ENCODE peak calls at places on chromosome 19, in four cellular contexts. G, P, L and M are unnamed samples.

GRCh38 chr19:41265376-41266153 is 1.4 kb downstream of the HNRNPUL1 start:
- DNase-seq in G (no peak), P (peak), L (no peak), M (no peak)

GRCh38 chr19:14300281-14300680 is 81.0 kb upstream of the ADGRE5 start:
- DNase-seq in G (no peak), P (peak), L (no peak), M (no peak)

GRCh38 chr19:30997222-30997621 is 352.0 kb downstream of the TSHZ3 start:
- DNase-seq in G (no peak), P (no peak), L (no peak), M (no peak)

GRCh38 chr19:3276341-3276799 is 51.9 kb downstream of the CELF5 start:
- DNase-seq in G (no peak), P (peak), L (no peak), M (no peak)

GRCh38 chr19:3034845-3035541 is 5.9 kb upstream of the TLE2 start:
- DNase-seq in G (peak), P (no peak), L (peak), M (no peak)

GRCh38 chr19:37963190-37963947 is 56.4 kb downstream of the SIPA1L3 start:
- DNase-seq in G (no peak), P (no peak), L (no peak), M (no peak)

GRCh38 chr19:47633516-47633915 is 24.6 kb downstream of the BICRA start:
- DNase-seq in G (no peak), P (no peak), L (no peak), M (no peak)

GRCh38 chr19:58097783-58098681 is at the start of gene ZSCAN18:
- DNase-seq in G (peak), P (peak), L (peak), M (peak)

GRCh38 chr19:29483944-29484581 is 41.7 kb upstream of the VSTM2B start:
- DNase-seq in G (no peak), P (no peak), L (no peak), M (peak)

GRCh38 chr19:13212759-13213330 is 62.6 kb downstream of the IER2 start:
- DNase-seq in G (peak), P (peak), L (peak), M (no peak)

GRCh38 chr19:54160948-54161347 is 1.4 kb upstream of the LENG1 start:
- DNase-seq in G (no peak), P (no peak), L (no peak), M (no peak)

GRCh38 chr19:610801-611505 is 21.3 kb downstream of the HCN2 start:
- DNase-seq in G (peak), P (peak), L (no peak), M (no peak)

GRCh38 chr19:3979289-3979673 is 6.0 kb downstream of the EEF2 start:
- DNase-seq in G (peak), P (no peak), L (no peak), M (no peak)

GRCh38 chr19:16340092-16340491 is 15.5 kb downstream of the KLF2 start:
- DNase-seq in G (peak), P (peak), L (no peak), M (no peak)

GRCh38 chr19:38245826-38246498 is 10.2 kb downstream of the PPP1R14A start:
- DNase-seq in G (peak), P (no peak), L (no peak), M (no peak)

GRCh38 chr19:4154571-4155312 is 1.3 kb downstream of the CREB3L3 start:
- DNase-seq in G (no peak), P (no peak), L (no peak), M (no peak)

GRCh38 chr19:42508892-42509444 is 19.3 kb downstream of the CEACAM1 start:
- DNase-seq in G (no peak), P (no peak), L (no peak), M (no peak)

GRCh38 chr19:58468216-58468839 is 1.4 kb downstream of the ZNF324 start:
- DNase-seq in G (no peak), P (no peak), L (no peak), M (no peak)

GRCh38 chr19:53991224-53992113 is at the start of gene CACNG6:
- DNase-seq in G (no peak), P (peak), L (no peak), M (no peak)

GRCh38 chr19:20278342-20278741 is 111.3 kb downstream of the ZNF486 start:
- DNase-seq in G (peak), P (no peak), L (no peak), M (no peak)

GRCh38 chr19:45778010-45778671 is 4.1 kb downstream of the DMPK start:
- DNase-seq in G (peak), P (no peak), L (no peak), M (no peak)

GRCh38 chr19:33606556-33606955 is 15.2 kb upstream of the CHST8 start:
- DNase-seq in G (no peak), P (no peak), L (no peak), M (no peak)

GRCh38 chr19:43934055-43934984 is 762 bp downstream of the ZNF45 start:
- DNase-seq in G (no peak), P (peak), L (no peak), M (no peak)
- TF ChIP-seq CTCF in G (no peak), P (no peak), L (no peak), M (no peak)

GRCh38 chr19:49580264-49581006 is at the start of gene NOSIP:
- DNase-seq in G (peak), P (peak), L (peak), M (peak)
- TF ChIP-seq EP300 in G (no peak), P (no peak), L (no peak), M (no peak)

DNA sequence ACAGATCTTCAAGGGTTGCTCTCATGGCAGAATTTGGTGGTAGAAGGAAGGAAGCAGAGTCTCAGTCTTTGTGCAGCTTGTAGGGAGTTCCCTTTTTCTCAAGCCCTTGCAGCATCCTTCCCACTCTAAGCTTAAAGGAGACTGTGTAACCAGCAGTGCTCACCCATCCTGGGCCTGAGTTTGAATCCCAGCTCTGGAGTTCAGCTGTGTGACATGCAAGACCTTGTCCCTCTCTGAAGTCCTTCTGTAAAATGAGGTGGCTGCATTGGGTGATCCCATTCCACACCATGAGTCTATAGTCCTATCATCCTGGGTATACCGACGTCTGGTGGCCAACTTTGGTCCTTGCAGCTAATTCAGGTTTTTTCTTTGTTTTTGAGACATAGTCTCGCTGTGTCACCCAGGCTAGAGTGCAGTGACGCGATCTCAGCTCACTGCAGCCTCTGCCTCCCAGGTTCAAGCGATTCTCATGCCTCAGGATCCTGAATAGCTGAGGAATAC is 9.8 kb downstream of the SIGLEC10 start:
- DNase-seq in G (no peak), P (peak), L (no peak), M (no peak)
- TF ChIP-seq CTCF in G (no peak), P (peak), L (peak), M (peak)

DNA sequence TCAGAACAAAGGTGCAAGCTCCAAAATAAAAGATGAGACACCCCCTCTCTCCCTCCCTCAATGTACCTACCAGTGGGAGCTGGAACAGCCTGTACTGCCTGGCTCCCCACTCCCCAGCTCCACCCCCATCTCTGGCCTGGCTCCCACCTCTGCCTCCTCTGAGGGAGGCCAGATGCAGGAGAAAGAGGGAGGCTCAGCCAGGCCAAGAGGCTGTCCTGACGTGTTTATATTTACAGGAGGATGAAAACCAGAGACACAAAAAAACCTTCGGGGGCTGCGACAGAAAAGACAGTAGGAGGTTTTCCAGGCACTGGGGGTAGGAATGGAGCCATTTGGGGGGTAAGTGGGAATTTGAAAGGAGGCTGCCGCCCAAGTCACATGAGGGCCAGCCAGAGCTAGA is 19.7 kb downstream of the ARHGEF18 start:
- DNase-seq in G (no peak), P (no peak), L (no peak), M (no peak)
- TF ChIP-seq EP300 in G (no peak), P (no peak), L (no peak), M (peak)

DNA sequence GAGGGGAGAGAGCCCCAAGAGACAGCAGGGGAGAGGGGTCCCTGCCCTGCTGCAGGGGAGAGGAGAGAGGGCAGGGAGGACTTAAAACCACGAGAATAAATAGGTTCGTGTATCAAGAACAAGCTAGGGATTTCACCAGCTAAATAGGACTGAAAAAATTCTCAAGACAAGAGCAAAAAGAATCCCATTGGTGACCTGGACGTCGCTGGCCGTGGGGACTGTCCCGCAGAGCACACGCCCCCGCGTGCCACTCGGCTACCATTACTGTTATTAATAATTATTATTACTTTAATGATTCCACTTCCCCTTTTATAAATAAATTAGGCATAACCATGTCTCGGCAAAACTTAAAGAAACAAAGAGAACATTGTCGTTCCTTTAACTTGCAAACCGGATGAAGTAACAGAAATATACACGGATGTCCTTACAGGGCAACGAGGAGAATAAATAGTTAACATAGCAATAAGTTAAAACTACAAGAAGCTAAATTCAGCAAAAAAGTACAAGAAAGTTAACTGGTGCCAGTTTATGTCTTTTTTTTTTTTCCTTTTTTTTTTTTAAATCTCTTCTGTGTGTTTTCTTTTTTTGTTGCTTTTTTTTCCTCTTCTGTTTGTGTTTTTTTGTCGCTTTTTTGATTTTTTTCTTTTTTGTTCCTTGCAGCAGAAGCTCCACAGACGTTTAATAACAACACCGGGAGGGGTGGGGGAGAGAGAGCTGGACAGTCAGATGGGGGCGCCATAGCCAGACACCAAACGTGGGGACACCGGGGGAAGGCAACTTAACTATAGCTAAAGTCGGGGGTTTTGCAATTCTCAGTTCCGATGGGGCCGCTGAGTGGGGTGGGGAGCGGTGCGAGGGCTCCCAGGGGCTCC is 16.7 kb downstream of the PRKCSH start:
- DNase-seq in G (no peak), P (no peak), L (no peak), M (no peak)
- TF ChIP-seq CTCF in G (no peak), P (no peak), L (no peak), M (no peak)

DNA sequence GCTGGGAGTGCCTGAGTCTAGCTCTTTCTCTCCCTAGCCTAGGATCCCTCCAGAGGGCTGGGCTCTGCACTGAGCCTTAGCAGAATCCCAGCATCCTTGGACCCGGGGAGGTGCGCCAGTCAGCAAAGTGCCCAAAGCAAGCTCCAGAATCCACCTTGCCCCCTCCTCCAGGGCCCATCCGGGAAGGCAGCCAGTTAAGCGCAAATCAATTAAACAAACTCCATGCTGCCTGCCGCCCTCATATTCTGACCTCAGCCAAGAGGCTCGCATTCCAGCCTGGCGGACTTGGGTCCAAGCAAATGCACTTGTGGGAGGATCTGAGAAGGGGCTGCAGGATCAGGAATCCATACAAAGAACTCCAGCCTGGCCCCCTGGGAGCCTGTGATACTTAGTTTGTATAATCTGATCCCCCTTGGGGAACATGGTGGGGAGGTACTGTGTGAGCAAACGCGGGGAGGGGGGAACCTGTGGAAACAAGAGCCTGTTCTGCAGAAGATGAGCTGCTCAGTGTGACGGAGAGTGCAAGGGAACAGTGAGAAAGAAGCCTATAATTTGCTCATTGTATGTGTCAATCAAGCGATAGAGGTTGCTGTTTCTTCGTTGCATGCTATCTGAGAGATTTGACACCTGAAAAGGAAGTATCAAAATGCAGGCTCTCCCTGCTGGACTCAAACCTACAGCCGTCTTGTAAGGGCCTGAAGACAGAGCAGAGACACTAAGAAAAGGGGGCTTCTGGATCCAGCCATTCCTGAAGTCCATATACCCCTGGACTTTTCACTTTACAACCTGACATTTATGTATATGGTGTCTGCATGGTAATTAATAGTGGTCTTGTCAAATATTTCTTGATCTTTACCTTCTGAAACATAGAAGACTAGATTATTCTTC is 29.4 kb downstream of the ZNRF4 start:
- DNase-seq in G (no peak), P (no peak), L (no peak), M (no peak)
- TF ChIP-seq EP300 in G (no peak), P (no peak), L (no peak), M (no peak)

GRCh38 chr19:35249146-35249847 is 495 bp downstream of the LSR start:
- DNase-seq in G (no peak), P (no peak), L (no peak), M (peak)

GRCh38 chr19:35246466-35247096 is 2.2 kb upstream of the LSR start:
- DNase-seq in G (no peak), P (no peak), L (no peak), M (peak)

GRCh38 chr19:35248310-35249145 is at the start of gene LSR:
- DNase-seq in G (peak), P (peak), L (peak), M (peak)

GRCh38 chr19:35249848-35250711 is 1.3 kb downstream of the LSR start:
- DNase-seq in G (no peak), P (no peak), L (no peak), M (peak)

GRCh38 chr19:35247526-35248309 is 1.1 kb upstream of the LSR start:
- DNase-seq in G (peak), P (peak), L (peak), M (peak)
- TF ChIP-seq CTCF in G (no peak), P (peak), L (peak), M (no peak)

DNA sequence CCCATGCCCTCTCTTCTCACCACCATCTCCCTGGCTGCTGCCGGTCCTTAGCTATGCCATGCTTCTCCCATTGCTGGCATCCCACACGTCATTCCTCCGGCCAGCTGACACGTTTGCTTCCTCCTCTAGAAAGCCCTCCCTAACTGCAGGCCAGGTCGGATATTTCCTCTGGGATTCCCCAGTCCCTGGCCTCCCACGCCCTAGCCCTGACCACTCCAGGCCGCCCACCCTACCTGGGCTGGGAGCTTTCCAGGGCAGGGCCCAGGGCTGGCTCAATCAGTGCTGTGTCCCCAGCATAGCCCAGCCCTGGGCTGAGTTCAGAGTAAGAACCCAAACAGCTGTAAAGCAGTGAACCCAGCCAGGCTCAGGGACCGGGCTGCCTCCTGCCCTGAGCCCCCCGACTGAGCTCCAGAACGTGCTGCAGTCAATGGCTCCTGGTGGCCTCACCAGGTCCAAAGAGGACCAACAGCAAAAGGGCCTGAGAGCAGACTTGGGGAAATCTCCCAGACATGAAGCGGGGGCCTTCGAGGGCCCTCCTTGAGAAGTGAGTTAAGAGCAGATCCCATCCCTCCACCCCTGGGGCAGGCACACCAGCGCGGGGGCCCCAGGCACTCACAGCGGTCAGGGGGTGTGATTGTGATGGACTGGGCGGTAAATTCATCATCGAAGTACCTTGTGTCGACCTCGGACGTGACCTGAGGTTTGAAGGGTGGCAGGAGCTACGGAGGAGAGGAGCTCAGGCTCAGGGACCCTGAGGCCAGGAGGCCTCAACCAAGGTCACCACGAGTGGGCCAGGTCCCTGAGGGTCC is 8.1 kb upstream of the CCNP start:
- DNase-seq in G (no peak), P (no peak), L (no peak), M (no peak)
- TF ChIP-seq EP300 in G (no peak), P (no peak), L (no peak), M (no peak)